ENCODE peak calls at places on chromosomes 3 and 15, in five cellular contexts. J, X, G, W and L are unnamed samples.

GRCh38 chr3:197555281-197556261 is at the start of gene BDH1:
- DNase-seq in X (no peak), J (peak), W (no peak), G (peak), L (peak)

GRCh38 chr15:30990036-30990435 is 1.4 kb downstream of the MTMR10 start:
- DNase-seq in J (no peak), W (no peak), X (no peak), G (no peak), L (no peak)

GRCh38 chr3:127168271-127168670 is 24.7 kb upstream of the PRR23E start:
- DNase-seq in W (peak), J (no peak), G (peak), X (no peak), L (no peak)

GRCh38 chr3:190533511-190534282 is 19.8 kb downstream of the IL1RAP start:
- DNase-seq in X (peak), W (peak), G (peak), J (no peak), L (no peak)

GRCh38 chr15:98612490-98613110 is 35.7 kb upstream of the IGF1R start:
- DNase-seq in J (no peak), X (no peak), W (peak), G (no peak), L (peak)

GRCh38 chr3:64327039-64327804 is 102.0 kb upstream of the PRICKLE2 start:
- DNase-seq in X (no peak), G (peak), W (peak), J (no peak), L (no peak)

GRCh38 chr3:27560484-27561056 is 76.4 kb upstream of the SLC4A7 start:
- DNase-seq in X (no peak), J (no peak), W (no peak), G (no peak), L (no peak)

GRCh38 chr3:164791263-164791662 is 287.0 kb downstream of the SI start:
- DNase-seq in X (no peak), G (no peak), J (no peak), W (no peak), L (no peak)

GRCh38 chr15:45151998-45152828 is 22.4 kb downstream of the DUOX1 start:
- DNase-seq in J (no peak), X (no peak), G (no peak), W (no peak), L (no peak)

GRCh38 chr3:61560452-61561373 is 658 bp upstream of the PTPRG start:
- DNase-seq in G (peak), X (peak), J (no peak), W (peak), L (peak)

GRCh38 chr15:86439614-86440013 is 359.9 kb downstream of the AGBL1 start:
- DNase-seq in G (no peak), J (no peak), X (no peak), W (no peak), L (no peak)

GRCh38 chr15:101449471-101450425 is 39.8 kb downstream of the PCSK6 start:
- DNase-seq in J (no peak), G (no peak), X (no peak), W (no peak), L (no peak)
- TF ChIP-seq CTCF in J (no peak), G (no peak), X (no peak), W (no peak), L (no peak)

DNA sequence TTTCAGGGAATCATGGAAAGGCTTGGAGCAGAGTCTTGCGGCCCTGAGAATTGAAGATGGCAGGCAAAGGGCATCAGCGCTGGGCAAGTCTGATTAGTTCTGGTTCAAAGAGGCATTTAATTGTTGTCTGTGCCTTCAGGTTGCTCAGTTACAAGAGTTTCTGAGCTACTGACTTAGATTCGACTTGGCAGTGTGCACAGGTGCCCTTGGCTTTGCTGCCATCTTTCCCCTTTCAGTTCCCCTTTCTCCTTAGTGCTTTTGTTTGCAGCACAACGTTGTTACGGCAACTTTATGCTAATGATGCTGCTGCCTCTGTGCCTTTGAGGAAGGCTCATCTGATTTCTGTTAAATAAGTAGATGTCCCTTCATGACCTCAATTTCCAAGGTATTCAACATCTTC is 12.5 kb downstream of the P2RY14 start:
- DNase-seq in J (no peak), X (no peak), W (no peak), G (no peak), L (no peak)
- TF ChIP-seq CTCF in J (no peak), X (no peak), W (no peak), G (no peak), L (no peak)

GRCh38 chr3:15812183-15812582 is 14.4 kb upstream of the ANKRD28 start:
- DNase-seq in J (no peak), X (no peak), G (no peak), W (no peak), L (no peak)
- TF ChIP-seq CTCF in J (peak), X (no peak), G (peak), W (peak), L (peak)

GRCh38 chr3:133964547-133964946 is 65.2 kb downstream of the SLCO2A1 start:
- DNase-seq in X (no peak), G (no peak), W (no peak), J (no peak), L (no peak)
- TF ChIP-seq CTCF in X (no peak), G (no peak), W (no peak), J (no peak), L (no peak)

GRCh38 chr3:51722362-51722761 is 15.5 kb downstream of the GRM2 start:
- DNase-seq in X (no peak), G (no peak), J (no peak), W (no peak), L (no peak)
- TF ChIP-seq CTCF in X (no peak), G (no peak), J (no peak), W (no peak), L (no peak)